ENCODE peak calls at places on chromosome 16, in ten cellular contexts. C is HCT116, D is breast epithelium, V is WTC11, Q is brain microvascular endothelial cell, U is heart left ventricle, O is prostate gland, K is kidney epithelial cell, L is AG04449, G is PC-3. X is an unnamed sample.
A peak's percentile ranks its signal among the peaks of the same experiment; 100 is the strongest.

GRCh38 chr16:86202267-86202666 is 303.3 kb downstream of the IRF8 start:
- DNase-seq in C (no peak), D (no peak), V (no peak), Q (no peak), U (no peak), O (no peak), K (no peak), L (no peak), G (no peak), X (no peak)

GRCh38 chr16:12798846-12799245 is 4.8 kb downstream of the CPPED1 start:
- DNase-seq in C (no peak), D (no peak), V (no peak), Q (peak; percentile 16), U (no peak), O (no peak), K (no peak), L (no peak), G (no peak), X (no peak)

GRCh38 chr16:72131036-72131435 is 37.4 kb downstream of the DHX38 start:
- DNase-seq in C (no peak), D (no peak), V (no peak), Q (no peak), U (no peak), O (no peak), K (no peak), L (no peak), G (no peak), X (no peak)

GRCh38 chr16:35908942-35909341 is 2449.5 kb downstream of the TP53TG3F start:
- DNase-seq in C (peak; percentile 32), D (no peak), V (no peak), Q (no peak), U (no peak), O (no peak), K (no peak), L (no peak), G (no peak), X (no peak)

GRCh38 chr16:69396187-69397061 is 10.6 kb upstream of the TERF2 start:
- DNase-seq in C (peak; percentile 88), D (peak; percentile 58), V (peak; percentile 71), Q (peak; percentile 89), U (no peak), O (peak; percentile 82), K (peak; percentile 85), L (peak; percentile 86), G (peak; percentile 83), X (peak; percentile 91)

GRCh38 chr16:11639925-11640899 is 28.0 kb upstream of the SNN start:
- DNase-seq in C (peak; percentile 63), D (peak; percentile 64), V (no peak), Q (peak; percentile 97), U (peak; percentile 80), O (peak; percentile 86), K (peak; percentile 73), L (peak; percentile 97), G (peak; percentile 56), X (peak; percentile 97)

GRCh38 chr16:79668502-79668901 is 68.0 kb upstream of the MAF start:
- DNase-seq in C (no peak), D (no peak), V (no peak), Q (no peak), U (no peak), O (no peak), K (no peak), L (no peak), G (no peak), X (no peak)

GRCh38 chr16:9047689-9048301 is 43.6 kb upstream of the HAPSTR1 start:
- DNase-seq in C (peak; percentile 98), D (peak; percentile 83), V (peak; percentile 24), Q (peak; percentile 99), U (peak; percentile 90), O (peak; percentile 66), K (peak; percentile 96), L (peak; percentile 96), G (peak; percentile 97), X (peak; percentile 99)

GRCh38 chr16:30380801-30381208 is 1.6 kb downstream of the SEPTIN1 start:
- DNase-seq in C (no peak), D (no peak), V (no peak), Q (no peak), U (no peak), O (no peak), K (no peak), L (no peak), G (no peak), X (no peak)

GRCh38 chr16:564690-565419 is 1.9 kb upstream of the NHLRC4 start:
- DNase-seq in C (no peak), D (no peak), V (no peak), Q (no peak), U (no peak), O (no peak), K (no peak), L (no peak), G (no peak), X (no peak)

DNA sequence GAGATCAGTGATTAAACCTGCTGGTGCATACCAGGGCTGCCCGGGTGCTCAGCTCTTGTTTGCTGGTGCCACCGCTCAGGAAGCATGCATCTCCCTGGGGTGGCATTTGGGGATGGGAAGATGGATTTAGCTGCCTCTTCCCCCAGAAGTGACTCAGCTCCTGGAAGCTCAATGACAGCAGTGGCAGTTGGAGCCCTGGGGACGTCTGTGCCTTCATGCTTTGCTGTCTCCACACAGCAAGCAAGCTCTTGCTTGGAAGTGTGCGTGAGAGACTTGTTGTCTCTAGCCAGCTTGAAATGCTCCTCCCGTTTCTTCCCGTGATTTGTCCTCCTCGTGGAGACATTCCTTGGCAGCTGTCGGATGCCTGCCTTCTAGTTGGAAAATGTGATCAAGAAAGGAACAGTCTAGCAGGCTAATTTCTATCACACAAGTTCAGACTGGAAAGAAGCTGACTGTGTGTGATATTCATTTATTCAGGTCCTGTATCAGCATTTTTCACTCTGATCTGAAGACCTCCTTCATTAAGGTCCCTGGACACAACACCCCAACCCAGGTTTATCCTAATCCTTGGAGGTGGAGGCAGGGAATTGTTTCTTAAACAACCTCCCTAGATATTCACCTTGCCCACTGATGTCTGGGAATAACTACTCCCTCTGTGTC is 73.0 kb downstream of the BMERB1 start:
- DNase-seq in C (no peak), D (no peak), V (no peak), Q (peak; percentile 79), U (no peak), O (no peak), K (no peak), L (no peak), G (no peak), X (no peak)
- TF ChIP-seq CTCF in C (no peak), D (no peak), V (no peak), Q (no peak), U (no peak), O (no peak), K (no peak), L (no peak), G (no peak), X (no peak)

DNA sequence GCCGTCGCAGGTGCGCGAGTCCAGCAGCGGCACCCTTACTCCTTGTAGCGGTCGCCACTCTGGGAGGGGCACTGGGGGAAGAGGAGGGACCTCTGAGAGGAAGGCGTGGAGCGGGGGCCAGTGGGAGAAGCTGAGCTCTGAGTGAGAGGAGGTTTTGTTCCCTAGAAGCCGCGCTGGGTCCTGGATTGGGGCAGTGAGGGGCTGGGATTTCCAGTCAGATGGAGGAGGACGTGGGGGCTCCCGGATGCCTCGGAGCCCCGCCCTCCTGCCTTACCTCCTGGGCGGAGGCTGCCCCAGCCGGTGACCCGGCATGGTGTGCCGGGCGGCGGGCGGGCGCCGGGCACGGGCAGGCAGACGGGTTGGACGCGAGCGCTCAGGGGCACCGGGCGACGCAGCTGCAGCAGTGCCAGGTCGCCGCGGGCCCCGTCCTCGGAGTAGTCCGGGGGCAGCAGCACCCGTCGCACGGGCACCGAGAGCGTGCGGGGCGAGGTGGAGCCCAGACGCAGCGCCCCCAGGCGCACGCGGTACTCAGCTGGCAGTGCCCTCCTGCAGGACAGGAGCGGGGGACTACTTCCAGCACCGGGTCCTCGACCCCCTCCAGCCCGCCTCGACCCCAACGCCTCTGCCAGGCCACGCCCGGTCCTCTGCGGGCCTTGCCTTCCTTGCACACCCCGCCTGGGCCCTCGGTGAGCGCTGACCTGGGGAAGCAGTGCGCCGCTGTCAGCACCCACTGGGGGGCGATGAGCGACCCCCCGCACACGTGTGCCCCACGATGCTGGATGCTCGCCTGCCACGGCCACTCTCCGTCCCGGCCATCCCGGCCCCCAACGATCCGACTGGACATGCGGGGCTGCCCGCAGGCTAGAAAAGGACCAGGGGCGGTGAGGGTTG is 2.0 kb downstream of the PRSS33 start:
- DNase-seq in C (no peak), D (peak; percentile 50), V (peak; percentile 36), Q (no peak), U (no peak), O (no peak), K (no peak), L (no peak), G (no peak), X (no peak)
- TF ChIP-seq CTCF in C (peak; percentile 43), D (no peak), V (no peak), Q (peak; percentile 24), U (no peak), O (no peak), K (no peak), L (no peak), G (peak; percentile 29), X (no peak)

DNA sequence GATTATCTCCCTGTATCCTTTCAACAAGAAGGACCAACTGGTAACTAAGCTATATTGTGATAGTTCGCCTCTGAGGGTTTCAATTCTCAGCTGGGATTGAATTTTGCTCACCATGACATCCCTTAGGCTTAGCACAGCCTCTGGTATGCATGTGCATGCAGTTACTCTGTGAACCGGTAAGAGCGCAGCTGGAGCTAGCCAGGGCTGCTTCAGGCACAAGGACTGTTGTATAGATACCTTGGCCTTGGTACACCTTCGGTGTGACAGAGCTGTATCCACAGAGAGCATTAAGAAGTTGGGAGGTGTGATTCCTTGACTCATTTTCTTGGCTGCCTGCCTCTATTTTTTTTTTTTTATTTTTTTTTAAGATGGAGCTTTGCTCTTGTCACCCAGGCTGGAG is 2.3 kb upstream of the NUTF2 start:
- DNase-seq in C (no peak), D (no peak), V (no peak), Q (no peak), U (no peak), O (no peak), K (no peak), L (no peak), G (peak; percentile 18), X (no peak)
- TF ChIP-seq CTCF in C (no peak), D (no peak), V (no peak), Q (no peak), U (no peak), O (no peak), K (no peak), L (peak; percentile 22), G (no peak), X (no peak)

DNA sequence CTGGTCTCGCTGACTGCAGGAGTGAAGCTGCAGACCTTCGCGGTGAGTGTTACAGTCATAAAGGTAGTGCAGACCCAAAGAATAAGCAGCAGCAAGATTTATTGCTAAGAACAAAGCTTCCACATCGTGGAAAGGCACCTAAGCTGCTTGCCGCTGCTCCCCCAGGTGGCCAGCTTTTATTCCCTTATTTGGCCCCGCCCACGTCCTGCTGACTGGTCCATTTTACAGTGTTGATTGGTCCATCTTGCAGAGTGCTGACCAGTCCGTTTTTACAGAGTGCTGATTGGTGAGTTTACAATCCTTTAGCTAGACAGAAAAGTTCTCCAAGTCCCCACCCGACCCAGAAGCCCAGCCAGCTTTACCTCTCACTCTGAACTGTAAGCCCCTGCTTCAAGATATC is 227.8 kb downstream of the ABCC12 start:
- DNase-seq in C (peak; percentile 24), D (no peak), V (peak; percentile 31), Q (no peak), U (no peak), O (no peak), K (no peak), L (no peak), G (peak; percentile 11), X (no peak)
- TF ChIP-seq CTCF in C (peak; percentile 35), D (no peak), V (no peak), Q (no peak), U (no peak), O (no peak), K (no peak), L (no peak), G (peak; percentile 26), X (no peak)

GRCh38 chr16:84048306-84048705 is 5.7 kb upstream of the SLC38A8 start:
- DNase-seq in C (peak; percentile 8), D (no peak), V (peak; percentile 63), Q (no peak), U (peak; percentile 37), O (peak; percentile 24), K (no peak), L (no peak), G (peak; percentile 28), X (no peak)
- TF ChIP-seq CTCF in C (peak; percentile 72), D (no peak), V (peak; percentile 46), Q (peak; percentile 30), U (no peak), O (no peak), K (peak; percentile 21), L (no peak), G (peak; percentile 43), X (no peak)

X was measured in AG09319.